ENCODE peak calls at places on chromosomes 3 and 15, in eight cellular contexts. G is CD8-positive, alpha-beta T cell; Z is left ventricle myocardium inferior; K is colonic mucosa; H is SJSA1; P is tibial nerve; N is astrocyte; J is CD4-positive, CD25-positive, alpha-beta regulatory T cell. X is an unnamed sample.

GRCh38 chr3:75048650-75049049 is 434.2 kb upstream of the CNTN3 start:
- DNase-seq in G (no peak), Z (no peak), K (no peak), H (no peak), P (no peak), N (no peak), J (no peak), X (no peak)

GRCh38 chr3:151768393-151768930 is 34.7 kb downstream of the AADACL2 start:
- DNase-seq in G (no peak), Z (no peak), K (no peak), H (no peak), P (no peak), N (no peak), J (no peak), X (no peak)

GRCh38 chr3:16140116-16140893 is 34.2 kb upstream of the GALNT15 start:
- DNase-seq in G (no peak), Z (no peak), K (no peak), H (peak; percentile 89), P (peak; percentile 49), N (peak; percentile 97), J (no peak), X (no peak)

GRCh38 chr15:59388670-59389069 is 16.0 kb upstream of the MYO1E start:
- DNase-seq in G (no peak), Z (no peak), K (no peak), H (no peak), P (no peak), N (no peak), J (peak; percentile 30), X (no peak)

GRCh38 chr3:42175841-42176240 is 84.7 kb downstream of the TRAK1 start:
- DNase-seq in G (no peak), Z (no peak), K (no peak), H (no peak), P (no peak), N (no peak), J (no peak), X (no peak)

GRCh38 chr15:68739390-68740075 is 81.2 kb downstream of the ANP32A start:
- DNase-seq in G (no peak), Z (no peak), K (no peak), H (no peak), P (no peak), N (no peak), J (no peak), X (no peak)

GRCh38 chr15:65182538-65182937 is 2.6 kb downstream of the CLPX start:
- DNase-seq in G (no peak), Z (no peak), K (no peak), H (no peak), P (no peak), N (no peak), J (no peak), X (no peak)

GRCh38 chr3:55860040-55860439 is 372.9 kb upstream of the WNT5A start:
- DNase-seq in G (no peak), Z (no peak), K (no peak), H (no peak), P (no peak), N (peak; percentile 6), J (no peak), X (no peak)

GRCh38 chr3:27939510-27939909 is 217.4 kb upstream of the EOMES start:
- DNase-seq in G (no peak), Z (no peak), K (no peak), H (no peak), P (no peak), N (no peak), J (no peak), X (no peak)

GRCh38 chr3:170585008-170585936 is 603 bp downstream of the SLC7A14 start:
- DNase-seq in G (no peak), Z (no peak), K (no peak), H (no peak), P (no peak), N (no peak), J (no peak), X (no peak)

GRCh38 chr3:115819785-115820384 is 196.6 kb downstream of the GAP43 start:
- DNase-seq in G (peak; percentile 56), Z (peak; percentile 20), K (peak; percentile 67), H (peak; percentile 61), P (peak; percentile 65), N (peak; percentile 78), J (peak; percentile 83), X (no peak)

GRCh38 chr3:57141719-57142118 is 23.4 kb downstream of the IL17RD start:
- DNase-seq in G (no peak), Z (no peak), K (no peak), H (no peak), P (no peak), N (no peak), J (no peak), X (no peak)

GRCh38 chr15:35843453-35843852 is 297.5 kb upstream of the DPH6 start:
- DNase-seq in G (no peak), Z (no peak), K (no peak), H (no peak), P (no peak), N (no peak), J (no peak), X (no peak)

GRCh38 chr3:188583476-188584161 is 429.7 kb downstream of the LPP start:
- DNase-seq in G (no peak), Z (no peak), K (peak; percentile 67), H (peak; percentile 20), P (no peak), N (no peak), J (peak; percentile 17), X (no peak)
- H3K4me3 ChIP-seq in G (no peak overlapping the region), Z (no peak overlapping the region), K (no peak overlapping the region), H (no peak overlapping the region), P (no peak overlapping the region), N (peak overlapping the region; percentile 22), J (no peak overlapping the region), X (no peak overlapping the region)

DNA sequence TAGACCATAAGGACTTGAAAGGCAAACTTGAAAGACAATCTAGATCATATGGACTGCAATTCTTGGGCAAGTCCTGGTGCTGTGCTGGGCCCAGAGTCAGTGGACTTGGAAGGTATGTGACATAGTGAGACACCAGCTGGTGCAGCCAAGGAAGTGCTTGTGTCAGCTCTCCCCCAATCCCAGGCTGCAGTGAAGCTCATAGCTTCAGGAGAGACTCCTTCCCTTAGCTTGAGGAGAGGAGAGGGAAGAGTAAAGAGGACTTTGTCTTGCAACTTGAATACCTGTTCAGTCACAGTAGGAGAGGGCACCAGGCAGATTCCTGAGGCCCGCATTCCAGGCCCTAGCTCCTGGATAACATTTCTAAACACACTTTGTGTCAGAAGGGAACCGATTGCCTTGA is 127.4 kb upstream of the ZPLD1 start:
- DNase-seq in G (no peak), Z (no peak), K (no peak), H (no peak), P (no peak), N (no peak), J (peak; percentile 2), X (no peak)
- H3K4me1 ChIP-seq in G (no peaks in the 10 kb centered on the region), Z (no peaks in the 10 kb centered on the region), K (no peaks in the 10 kb centered on the region), H (no peaks in the 10 kb centered on the region), P (no peaks in the 10 kb centered on the region), N (no peaks in the 10 kb centered on the region), J (no peaks in the 10 kb centered on the region), X (no peaks in the 10 kb centered on the region)

GRCh38 chr3:124207873-124208473 is 216.0 kb upstream of the ROPN1 start:
- DNase-seq in G (no peak), Z (no peak), K (no peak), H (no peak), P (no peak), N (no peak), J (no peak), X (peak; percentile 42)

GRCh38 chr3:124207077-124207476 is 215.2 kb upstream of the ROPN1 start:
- DNase-seq in G (no peak), Z (no peak), K (no peak), H (no peak), P (no peak), N (no peak), J (no peak), X (no peak)

GRCh38 chr3:124206225-124206624 is 214.3 kb upstream of the ROPN1 start:
- DNase-seq in G (no peak), Z (no peak), K (no peak), H (no peak), P (no peak), N (no peak), J (no peak), X (peak; percentile 44)

GRCh38 chr3:124213641-124214040 is 221.7 kb upstream of the ROPN1 start:
- DNase-seq in G (no peak), Z (no peak), K (no peak), H (no peak), P (no peak), N (no peak), J (no peak), X (no peak)

DNA sequence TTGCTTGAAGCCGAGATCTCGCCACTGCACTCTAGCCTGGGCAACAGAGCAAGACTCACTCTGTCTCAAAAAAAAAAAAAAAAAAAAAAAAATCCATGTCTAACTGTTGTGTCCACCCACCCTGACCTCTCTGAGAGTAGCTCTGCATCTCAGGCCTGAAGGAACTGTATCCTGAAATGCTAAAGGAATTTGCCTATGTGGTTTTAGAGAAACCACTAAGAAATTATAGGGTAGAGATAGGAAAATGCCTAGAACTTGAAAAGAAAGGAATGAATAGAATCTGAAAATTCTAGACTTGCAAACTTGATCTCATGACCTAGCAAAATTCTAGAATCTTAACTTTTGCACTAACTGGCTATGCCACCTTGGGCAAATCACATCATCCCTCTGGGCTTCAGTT is 217.5 kb upstream of the ROPN1 start:
- DNase-seq in G (no peak), Z (no peak), K (no peak), H (peak; percentile 48), P (no peak), N (peak; percentile 77), J (no peak), X (peak; percentile 11)
- H3K27ac ChIP-seq in G (no peak overlapping the region), Z (no peak overlapping the region), K (no peak overlapping the region), H (no peak overlapping the region), P (no peak overlapping the region), N (no peak overlapping the region), J (no peak overlapping the region), X (no peak overlapping the region)

GRCh38 chr3:134598813-134599563 is 51.8 kb downstream of the KY start:
- DNase-seq in G (no peak), Z (no peak), K (no peak), H (no peak), P (no peak), N (no peak), J (no peak), X (peak; percentile 77)

GRCh38 chr3:134602440-134602814 is 48.4 kb downstream of the KY start:
- DNase-seq in G (no peak), Z (no peak), K (no peak), H (no peak), P (no peak), N (no peak), J (no peak), X (no peak)

GRCh38 chr3:134601539-134602439 is 49.0 kb downstream of the KY start:
- DNase-seq in G (no peak), Z (no peak), K (no peak), H (no peak), P (no peak), N (peak; percentile 24), J (no peak), X (no peak)

GRCh38 chr3:134600166-134600670 is 50.6 kb downstream of the KY start:
- DNase-seq in G (no peak), Z (no peak), K (no peak), H (peak; percentile 12), P (no peak), N (peak; percentile 50), J (no peak), X (no peak)

GRCh38 chr3:134600685-134601502 is 49.9 kb downstream of the KY start:
- DNase-seq in G (peak; percentile 54), Z (peak; percentile 49), K (peak; percentile 66), H (peak; percentile 60), P (peak; percentile 28), N (peak; percentile 24), J (peak; percentile 59), X (peak; percentile 81)
- H3K4me3 ChIP-seq in G (no peak overlapping the region), Z (no peak overlapping the region), K (no peak overlapping the region), H (no peak overlapping the region), P (no peak overlapping the region), N (peak overlapping the region; percentile 31), J (no peak overlapping the region), X (no peak overlapping the region)